ENCODE peak calls at places on chromosomes 3 and 15, in nine cellular contexts. One of them, this sample, is unnamed. For H3K27me3, the result is how much of the 10 kb centered on the place peaks cover.

GRCh38 chr3:178289544-178290160 is 246.6 kb upstream of the KCNMB2 start:
- DNase-seq in tibial artery: no peak
- DNase-seq in tibial nerve: no peak
- DNase-seq in thoracic aorta: no peak
- DNase-seq in lower lobe of right lung: no peak
- DNase-seq in Panc1: no peak
- DNase-seq in stomach: no peak
- DNase-seq in uterus: peak
- DNase-seq in IMR-90: peak
- DNase-seq in this sample: no peak

GRCh38 chr3:185153861-185154629 is 1.2 kb upstream of the C3orf70 start:
- DNase-seq in tibial artery: no peak
- DNase-seq in tibial nerve: no peak
- DNase-seq in thoracic aorta: no peak
- DNase-seq in lower lobe of right lung: no peak
- DNase-seq in Panc1: no peak
- DNase-seq in stomach: no peak
- DNase-seq in uterus: no peak
- DNase-seq in IMR-90: no peak
- DNase-seq in this sample: no peak

GRCh38 chr3:171566803-171567422 is 106.7 kb upstream of the TNIK start:
- DNase-seq in tibial artery: no peak
- DNase-seq in tibial nerve: no peak
- DNase-seq in thoracic aorta: no peak
- DNase-seq in lower lobe of right lung: no peak
- DNase-seq in Panc1: peak
- DNase-seq in stomach: no peak
- DNase-seq in uterus: no peak
- DNase-seq in IMR-90: peak
- DNase-seq in this sample: no peak

GRCh38 chr3:186411994-186412393 is 50.0 kb upstream of the DGKG start:
- DNase-seq in tibial artery: no peak
- DNase-seq in tibial nerve: no peak
- DNase-seq in thoracic aorta: no peak
- DNase-seq in lower lobe of right lung: no peak
- DNase-seq in Panc1: no peak
- DNase-seq in stomach: peak
- DNase-seq in uterus: no peak
- DNase-seq in IMR-90: no peak
- DNase-seq in this sample: no peak

GRCh38 chr3:180036678-180037455 is at the start of gene PEX5L:
- DNase-seq in tibial artery: no peak
- DNase-seq in tibial nerve: peak
- DNase-seq in thoracic aorta: no peak
- DNase-seq in lower lobe of right lung: peak
- DNase-seq in Panc1: no peak
- DNase-seq in stomach: peak
- DNase-seq in uterus: no peak
- DNase-seq in IMR-90: peak
- DNase-seq in this sample: no peak

GRCh38 chr3:27596920-27597319 is 112.7 kb upstream of the SLC4A7 start:
- DNase-seq in tibial artery: no peak
- DNase-seq in tibial nerve: no peak
- DNase-seq in thoracic aorta: no peak
- DNase-seq in lower lobe of right lung: no peak
- DNase-seq in Panc1: no peak
- DNase-seq in stomach: no peak
- DNase-seq in uterus: no peak
- DNase-seq in IMR-90: peak
- DNase-seq in this sample: no peak

GRCh38 chr15:37783290-37783689 is 151.2 kb upstream of the TMCO5A start:
- DNase-seq in tibial artery: no peak
- DNase-seq in tibial nerve: no peak
- DNase-seq in thoracic aorta: no peak
- DNase-seq in lower lobe of right lung: no peak
- DNase-seq in Panc1: no peak
- DNase-seq in stomach: no peak
- DNase-seq in uterus: no peak
- DNase-seq in IMR-90: no peak
- DNase-seq in this sample: no peak

GRCh38 chr3:85560088-85560790 is 601.5 kb downstream of the CADM2 start:
- DNase-seq in tibial artery: peak
- DNase-seq in tibial nerve: peak
- DNase-seq in thoracic aorta: no peak
- DNase-seq in lower lobe of right lung: no peak
- DNase-seq in Panc1: no peak
- DNase-seq in stomach: peak
- DNase-seq in uterus: no peak
- DNase-seq in IMR-90: no peak
- DNase-seq in this sample: no peak

GRCh38 chr3:185561958-185562357 is 9.6 kb upstream of the LIPH start:
- DNase-seq in tibial artery: no peak
- DNase-seq in tibial nerve: no peak
- DNase-seq in thoracic aorta: no peak
- DNase-seq in lower lobe of right lung: no peak
- DNase-seq in Panc1: no peak
- DNase-seq in stomach: no peak
- DNase-seq in uterus: no peak
- DNase-seq in IMR-90: no peak
- DNase-seq in this sample: no peak

GRCh38 chr3:89098964-89099585 is 8.3 kb upstream of the EPHA3 start:
- DNase-seq in tibial artery: peak
- DNase-seq in tibial nerve: peak
- DNase-seq in thoracic aorta: no peak
- DNase-seq in lower lobe of right lung: peak
- DNase-seq in Panc1: no peak
- DNase-seq in stomach: peak
- DNase-seq in uterus: no peak
- DNase-seq in IMR-90: peak
- DNase-seq in this sample: no peak

GRCh38 chr3:187734841-187735240 is 10.4 kb downstream of the BCL6 start:
- DNase-seq in tibial artery: no peak
- DNase-seq in tibial nerve: no peak
- DNase-seq in thoracic aorta: no peak
- DNase-seq in lower lobe of right lung: no peak
- DNase-seq in Panc1: no peak
- DNase-seq in stomach: no peak
- DNase-seq in uterus: no peak
- DNase-seq in IMR-90: no peak
- DNase-seq in this sample: no peak

GRCh38 chr3:132549169-132549568 is 47.9 kb upstream of the ACKR4 start:
- DNase-seq in tibial artery: no peak
- DNase-seq in tibial nerve: no peak
- DNase-seq in thoracic aorta: no peak
- DNase-seq in lower lobe of right lung: no peak
- DNase-seq in Panc1: no peak
- DNase-seq in stomach: no peak
- DNase-seq in uterus: no peak
- DNase-seq in IMR-90: no peak
- DNase-seq in this sample: no peak

GRCh38 chr3:23996058-23996457 is 51.0 kb downstream of the NR1D2 start:
- DNase-seq in tibial artery: no peak
- DNase-seq in tibial nerve: no peak
- DNase-seq in thoracic aorta: no peak
- DNase-seq in lower lobe of right lung: no peak
- DNase-seq in Panc1: no peak
- DNase-seq in stomach: no peak
- DNase-seq in uterus: no peak
- DNase-seq in IMR-90: peak
- DNase-seq in this sample: no peak

GRCh38 chr15:74656935-74657535 is 38.8 kb downstream of the EDC3 start:
- DNase-seq in tibial artery: no peak
- DNase-seq in tibial nerve: no peak
- DNase-seq in thoracic aorta: no peak
- DNase-seq in lower lobe of right lung: no peak
- DNase-seq in Panc1: no peak
- DNase-seq in stomach: no peak
- DNase-seq in uterus: no peak
- DNase-seq in IMR-90: no peak
- DNase-seq in this sample: no peak

GRCh38 chr3:129278970-129279906 is 568 bp downstream of the HMCES start:
- DNase-seq in tibial artery: peak
- DNase-seq in tibial nerve: peak
- DNase-seq in thoracic aorta: no peak
- DNase-seq in lower lobe of right lung: peak
- DNase-seq in Panc1: no peak
- DNase-seq in stomach: peak
- DNase-seq in uterus: peak
- DNase-seq in IMR-90: peak
- DNase-seq in this sample: no peak

GRCh38 chr3:38555149-38555840 is 59.2 kb downstream of the EXOG start:
- DNase-seq in tibial artery: no peak
- DNase-seq in tibial nerve: no peak
- DNase-seq in thoracic aorta: no peak
- DNase-seq in lower lobe of right lung: peak
- DNase-seq in Panc1: no peak
- DNase-seq in stomach: no peak
- DNase-seq in uterus: no peak
- DNase-seq in IMR-90: no peak
- DNase-seq in this sample: no peak

GRCh38 chr3:32177702-32178198 is 60.7 kb upstream of the CMTM8 start:
- DNase-seq in tibial artery: no peak
- DNase-seq in tibial nerve: peak
- DNase-seq in thoracic aorta: no peak
- DNase-seq in lower lobe of right lung: no peak
- DNase-seq in Panc1: peak
- DNase-seq in stomach: peak
- DNase-seq in uterus: peak
- DNase-seq in IMR-90: peak
- DNase-seq in this sample: peak
- TF ChIP-seq CTCF in tibial artery: peak
- TF ChIP-seq CTCF in tibial nerve: peak
- TF ChIP-seq CTCF in thoracic aorta: peak
- TF ChIP-seq CTCF in lower lobe of right lung: peak
- TF ChIP-seq CTCF in Panc1: peak
- TF ChIP-seq CTCF in stomach: peak
- TF ChIP-seq CTCF in uterus: peak
- TF ChIP-seq CTCF in IMR-90: peak
- TF ChIP-seq CTCF in this sample: peak

GRCh38 chr3:99833833-99834583 is 16.3 kb downstream of the CMSS1 start:
- DNase-seq in tibial artery: no peak
- DNase-seq in tibial nerve: no peak
- DNase-seq in thoracic aorta: no peak
- DNase-seq in lower lobe of right lung: no peak
- DNase-seq in Panc1: no peak
- DNase-seq in stomach: no peak
- DNase-seq in uterus: no peak
- DNase-seq in IMR-90: no peak
- DNase-seq in this sample: no peak
- H3K27me3 ChIP-seq in tibial artery: under half
- H3K27me3 ChIP-seq in tibial nerve: under half
- H3K27me3 ChIP-seq in thoracic aorta: under half
- H3K27me3 ChIP-seq in lower lobe of right lung: under half
- H3K27me3 ChIP-seq in Panc1: under half
- H3K27me3 ChIP-seq in stomach: under half
- H3K27me3 ChIP-seq in uterus: under half
- H3K27me3 ChIP-seq in IMR-90: under half
- H3K27me3 ChIP-seq in this sample: under half

DNA sequence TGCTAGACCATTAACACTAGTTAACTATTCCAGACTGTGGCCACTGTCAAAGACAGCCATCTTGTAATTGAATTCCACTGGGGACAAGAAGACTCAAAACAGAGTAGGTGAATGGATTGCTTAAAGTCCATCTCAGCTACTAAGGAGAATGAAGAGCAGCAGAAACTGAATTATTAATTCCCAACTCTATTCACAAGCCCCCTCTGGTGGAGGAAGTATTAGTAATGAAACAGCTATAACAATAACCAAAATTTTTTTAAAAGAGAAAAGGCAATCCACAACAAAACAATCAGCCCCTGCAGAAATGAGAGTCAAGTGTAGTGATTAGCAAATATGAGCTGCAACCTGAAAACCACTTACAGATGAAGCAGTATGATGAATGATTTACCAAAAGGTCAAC is 302.8 kb downstream of the FHIT start:
- DNase-seq in tibial artery: no peak
- DNase-seq in tibial nerve: no peak
- DNase-seq in thoracic aorta: no peak
- DNase-seq in lower lobe of right lung: no peak
- DNase-seq in Panc1: no peak
- DNase-seq in stomach: no peak
- DNase-seq in uterus: no peak
- DNase-seq in IMR-90: no peak
- DNase-seq in this sample: no peak
- TF ChIP-seq CTCF in tibial artery: no peak
- TF ChIP-seq CTCF in tibial nerve: no peak
- TF ChIP-seq CTCF in thoracic aorta: no peak
- TF ChIP-seq CTCF in lower lobe of right lung: no peak
- TF ChIP-seq CTCF in Panc1: no peak
- TF ChIP-seq CTCF in stomach: no peak
- TF ChIP-seq CTCF in uterus: no peak
- TF ChIP-seq CTCF in IMR-90: peak
- TF ChIP-seq CTCF in this sample: no peak

GRCh38 chr3:147354621-147355020 is 51.7 kb downstream of the ZIC4 start:
- DNase-seq in tibial artery: no peak
- DNase-seq in tibial nerve: no peak
- DNase-seq in thoracic aorta: no peak
- DNase-seq in lower lobe of right lung: no peak
- DNase-seq in Panc1: no peak
- DNase-seq in stomach: no peak
- DNase-seq in uterus: no peak
- DNase-seq in IMR-90: no peak
- DNase-seq in this sample: no peak

GRCh38 chr3:147356145-147356908 is 50.0 kb downstream of the ZIC4 start:
- DNase-seq in tibial artery: no peak
- DNase-seq in tibial nerve: no peak
- DNase-seq in thoracic aorta: no peak
- DNase-seq in lower lobe of right lung: no peak
- DNase-seq in Panc1: no peak
- DNase-seq in stomach: no peak
- DNase-seq in uterus: no peak
- DNase-seq in IMR-90: no peak
- DNase-seq in this sample: no peak

GRCh38 chr3:147348976-147349375 is 57.4 kb downstream of the ZIC4 start:
- DNase-seq in tibial artery: no peak
- DNase-seq in tibial nerve: no peak
- DNase-seq in thoracic aorta: no peak
- DNase-seq in lower lobe of right lung: no peak
- DNase-seq in Panc1: no peak
- DNase-seq in stomach: no peak
- DNase-seq in uterus: no peak
- DNase-seq in IMR-90: no peak
- DNase-seq in this sample: no peak

GRCh38 chr3:147355104-147355854 is 51.1 kb downstream of the ZIC4 start:
- DNase-seq in tibial artery: no peak
- DNase-seq in tibial nerve: no peak
- DNase-seq in thoracic aorta: no peak
- DNase-seq in lower lobe of right lung: no peak
- DNase-seq in Panc1: no peak
- DNase-seq in stomach: no peak
- DNase-seq in uterus: no peak
- DNase-seq in IMR-90: no peak
- DNase-seq in this sample: no peak

DNA sequence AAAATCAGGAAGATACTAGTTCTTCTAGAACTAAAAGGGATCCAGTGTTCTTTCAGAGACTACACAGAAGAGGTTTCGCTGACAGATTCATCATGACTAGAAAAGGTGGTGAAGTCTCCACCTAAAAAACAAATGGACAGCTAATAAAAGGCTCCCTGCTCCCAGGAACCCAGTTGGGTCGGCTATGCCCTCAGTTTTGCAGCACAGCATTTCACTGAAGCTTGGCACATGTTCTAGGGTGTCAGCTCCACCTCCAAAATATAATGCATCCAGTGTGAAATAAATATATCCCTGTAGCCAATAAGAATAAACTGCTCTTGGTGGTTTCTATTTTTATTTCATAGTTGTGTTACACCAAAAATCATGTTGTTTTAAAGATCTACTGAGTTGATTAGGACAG is 55.0 kb downstream of the ZIC4 start:
- DNase-seq in tibial artery: no peak
- DNase-seq in tibial nerve: no peak
- DNase-seq in thoracic aorta: no peak
- DNase-seq in lower lobe of right lung: no peak
- DNase-seq in Panc1: no peak
- DNase-seq in stomach: no peak
- DNase-seq in uterus: no peak
- DNase-seq in IMR-90: no peak
- DNase-seq in this sample: no peak
- H3K27me3 ChIP-seq in tibial artery: under half
- H3K27me3 ChIP-seq in tibial nerve: under half
- H3K27me3 ChIP-seq in thoracic aorta: under half
- H3K27me3 ChIP-seq in lower lobe of right lung: under half
- H3K27me3 ChIP-seq in Panc1: under half
- H3K27me3 ChIP-seq in stomach: under half
- H3K27me3 ChIP-seq in uterus: under half
- H3K27me3 ChIP-seq in IMR-90: under half
- H3K27me3 ChIP-seq in this sample: under half

This sample was measured in gastrocnemius medialis.